ENCODE peak calls at places on chromosomes 3 and 15, in nine cellular contexts. One of them, this sample, is unnamed.
A peak's percentile ranks its signal among the peaks of the same experiment; 100 is the strongest.

GRCh38 chr3:53803816-53804545 is 42.2 kb downstream of the CHDH start:
- DNase-seq in neural progenitor cell: no peak
- DNase-seq in NCI-H1092: peak; percentile 4
- DNase-seq in T-helper 9 cell: no peak
- DNase-seq in HCEC 1CT: no peak
- DNase-seq in OCI-LY7: no peak
- DNase-seq in ovary: no peak
- DNase-seq in T47D: no peak
- DNase-seq in NCI-H774: no peak
- DNase-seq in this sample: no peak

GRCh38 chr3:72938471-72939265 is 50.8 kb downstream of the GXYLT2 start:
- DNase-seq in neural progenitor cell: peak; percentile 19
- DNase-seq in NCI-H1092: no peak
- DNase-seq in T-helper 9 cell: peak; percentile 3
- DNase-seq in HCEC 1CT: peak; percentile 89
- DNase-seq in OCI-LY7: peak; percentile 59
- DNase-seq in ovary: peak; percentile 83
- DNase-seq in T47D: peak; percentile 39
- DNase-seq in NCI-H774: no peak
- DNase-seq in this sample: peak; percentile 58

GRCh38 chr3:197820550-197821335 is 29.7 kb downstream of the LRCH3 start:
- DNase-seq in neural progenitor cell: no peak
- DNase-seq in NCI-H1092: no peak
- DNase-seq in T-helper 9 cell: no peak
- DNase-seq in HCEC 1CT: no peak
- DNase-seq in OCI-LY7: no peak
- DNase-seq in ovary: no peak
- DNase-seq in T47D: no peak
- DNase-seq in NCI-H774: no peak
- DNase-seq in this sample: no peak

GRCh38 chr15:84821501-84822021 is 4.4 kb downstream of the ALPK3 start:
- DNase-seq in neural progenitor cell: no peak
- DNase-seq in NCI-H1092: no peak
- DNase-seq in T-helper 9 cell: no peak
- DNase-seq in HCEC 1CT: no peak
- DNase-seq in OCI-LY7: peak; percentile 16
- DNase-seq in ovary: peak; percentile 57
- DNase-seq in T47D: no peak
- DNase-seq in NCI-H774: no peak
- DNase-seq in this sample: no peak

GRCh38 chr3:49802719-49803463 is at the start of gene INKA1:
- DNase-seq in neural progenitor cell: peak; percentile 96
- DNase-seq in NCI-H1092: peak; percentile 22
- DNase-seq in T-helper 9 cell: peak; percentile 85
- DNase-seq in HCEC 1CT: peak; percentile 82
- DNase-seq in OCI-LY7: peak; percentile 93
- DNase-seq in ovary: peak; percentile 90
- DNase-seq in T47D: peak; percentile 80
- DNase-seq in NCI-H774: peak; percentile 52
- DNase-seq in this sample: peak; percentile 89

GRCh38 chr15:85168642-85169173 is 187.1 kb downstream of the PDE8A start:
- DNase-seq in neural progenitor cell: peak; percentile 62
- DNase-seq in NCI-H1092: peak; percentile 2
- DNase-seq in T-helper 9 cell: peak; percentile 20
- DNase-seq in HCEC 1CT: no peak
- DNase-seq in OCI-LY7: peak; percentile 47
- DNase-seq in ovary: no peak
- DNase-seq in T47D: peak; percentile 63
- DNase-seq in NCI-H774: peak; percentile 64
- DNase-seq in this sample: peak; percentile 60

GRCh38 chr3:176914764-176915163 is 282.5 kb downstream of the TBL1XR1 start:
- DNase-seq in neural progenitor cell: no peak
- DNase-seq in NCI-H1092: no peak
- DNase-seq in T-helper 9 cell: no peak
- DNase-seq in HCEC 1CT: no peak
- DNase-seq in OCI-LY7: no peak
- DNase-seq in ovary: no peak
- DNase-seq in T47D: no peak
- DNase-seq in NCI-H774: no peak
- DNase-seq in this sample: no peak

GRCh38 chr3:58529516-58530353 is 7.3 kb downstream of the ACOX2 start:
- DNase-seq in neural progenitor cell: peak; percentile 86
- DNase-seq in NCI-H1092: no peak
- DNase-seq in T-helper 9 cell: no peak
- DNase-seq in HCEC 1CT: peak; percentile 23
- DNase-seq in OCI-LY7: peak; percentile 58
- DNase-seq in ovary: no peak
- DNase-seq in T47D: no peak
- DNase-seq in NCI-H774: no peak
- DNase-seq in this sample: no peak

GRCh38 chr3:21750831-21751391 is at the start of gene ZNF385D:
- DNase-seq in neural progenitor cell: peak; percentile 93
- DNase-seq in NCI-H1092: no peak
- DNase-seq in T-helper 9 cell: no peak
- DNase-seq in HCEC 1CT: no peak
- DNase-seq in OCI-LY7: no peak
- DNase-seq in ovary: peak; percentile 10
- DNase-seq in T47D: no peak
- DNase-seq in NCI-H774: no peak
- DNase-seq in this sample: peak; percentile 25

GRCh38 chr15:95106781-95107180 is 875.4 kb downstream of the MCTP2 start:
- DNase-seq in neural progenitor cell: peak; percentile 22
- DNase-seq in NCI-H1092: no peak
- DNase-seq in T-helper 9 cell: no peak
- DNase-seq in HCEC 1CT: no peak
- DNase-seq in OCI-LY7: no peak
- DNase-seq in ovary: no peak
- DNase-seq in T47D: no peak
- DNase-seq in NCI-H774: no peak
- DNase-seq in this sample: no peak

GRCh38 chr3:186124618-186125017 is 15.7 kb upstream of the ETV5 start:
- DNase-seq in neural progenitor cell: no peak
- DNase-seq in NCI-H1092: no peak
- DNase-seq in T-helper 9 cell: no peak
- DNase-seq in HCEC 1CT: no peak
- DNase-seq in OCI-LY7: no peak
- DNase-seq in ovary: no peak
- DNase-seq in T47D: no peak
- DNase-seq in NCI-H774: no peak
- DNase-seq in this sample: peak; percentile 63

GRCh38 chr3:105532251-105532650 is 165.5 kb downstream of the ALCAM start:
- DNase-seq in neural progenitor cell: no peak
- DNase-seq in NCI-H1092: no peak
- DNase-seq in T-helper 9 cell: no peak
- DNase-seq in HCEC 1CT: no peak
- DNase-seq in OCI-LY7: no peak
- DNase-seq in ovary: no peak
- DNase-seq in T47D: no peak
- DNase-seq in NCI-H774: no peak
- DNase-seq in this sample: no peak

GRCh38 chr15:100682468-100682867 is 80.1 kb downstream of the ASB7 start:
- DNase-seq in neural progenitor cell: no peak
- DNase-seq in NCI-H1092: no peak
- DNase-seq in T-helper 9 cell: no peak
- DNase-seq in HCEC 1CT: no peak
- DNase-seq in OCI-LY7: no peak
- DNase-seq in ovary: no peak
- DNase-seq in T47D: no peak
- DNase-seq in NCI-H774: no peak
- DNase-seq in this sample: no peak

GRCh38 chr3:126517986-126518778 is 609 bp upstream of the UROC1 start:
- DNase-seq in neural progenitor cell: no peak
- DNase-seq in NCI-H1092: no peak
- DNase-seq in T-helper 9 cell: no peak
- DNase-seq in HCEC 1CT: no peak
- DNase-seq in OCI-LY7: no peak
- DNase-seq in ovary: no peak
- DNase-seq in T47D: no peak
- DNase-seq in NCI-H774: no peak
- DNase-seq in this sample: no peak

GRCh38 chr15:73399163-73399562 is 30.4 kb upstream of the HCN4 start:
- DNase-seq in neural progenitor cell: no peak
- DNase-seq in NCI-H1092: no peak
- DNase-seq in T-helper 9 cell: no peak
- DNase-seq in HCEC 1CT: no peak
- DNase-seq in OCI-LY7: no peak
- DNase-seq in ovary: no peak
- DNase-seq in T47D: no peak
- DNase-seq in NCI-H774: no peak
- DNase-seq in this sample: no peak

This sample was measured in prostate gland.